ENCODE peak calls at places on chromosomes 4 and X, in ten cellular contexts. One of them, this sample, is unnamed.

GRCh38 chrX:137431693-137432488 is 134.0 kb upstream of the ZIC3 start:
- DNase-seq in ovary: no peak
- DNase-seq in brain microvascular endothelial cell: no peak
- DNase-seq in uterus: no peak
- DNase-seq in cardiac muscle cell: peak; percentile 38
- DNase-seq in fibroblast of lung: no peak
- DNase-seq in heart right ventricle: no peak
- DNase-seq in SK-N-SH: no peak
- DNase-seq in sigmoid colon: no peak
- DNase-seq in GM23248: no peak
- DNase-seq in this sample: no peak

GRCh38 chr4:145387079-145387478 is 94.6 kb upstream of the SMAD1 start:
- DNase-seq in heart right ventricle: no peak
- DNase-seq in brain microvascular endothelial cell: no peak
- DNase-seq in sigmoid colon: no peak
- DNase-seq in cardiac muscle cell: no peak
- DNase-seq in uterus: no peak
- DNase-seq in GM23248: no peak
- DNase-seq in ovary: no peak
- DNase-seq in SK-N-SH: no peak
- DNase-seq in fibroblast of lung: no peak
- DNase-seq in this sample: no peak

GRCh38 chr4:18390655-18391369 is 369.3 kb upstream of the LCORL start:
- DNase-seq in uterus: no peak
- DNase-seq in ovary: no peak
- DNase-seq in GM23248: peak; percentile 9
- DNase-seq in sigmoid colon: no peak
- DNase-seq in brain microvascular endothelial cell: no peak
- DNase-seq in fibroblast of lung: peak; percentile 6
- DNase-seq in SK-N-SH: no peak
- DNase-seq in heart right ventricle: no peak
- DNase-seq in cardiac muscle cell: no peak
- DNase-seq in this sample: no peak

GRCh38 chr4:120209706-120210105 is 143.1 kb upstream of the MAD2L1 start:
- DNase-seq in cardiac muscle cell: no peak
- DNase-seq in uterus: no peak
- DNase-seq in sigmoid colon: no peak
- DNase-seq in ovary: no peak
- DNase-seq in brain microvascular endothelial cell: no peak
- DNase-seq in heart right ventricle: no peak
- DNase-seq in GM23248: no peak
- DNase-seq in SK-N-SH: no peak
- DNase-seq in fibroblast of lung: no peak
- DNase-seq in this sample: no peak

GRCh38 chr4:54099287-54099958 is 540 bp upstream of the GSX2 start:
- DNase-seq in brain microvascular endothelial cell: no peak
- DNase-seq in sigmoid colon: no peak
- DNase-seq in heart right ventricle: no peak
- DNase-seq in cardiac muscle cell: no peak
- DNase-seq in fibroblast of lung: peak; percentile 67
- DNase-seq in SK-N-SH: no peak
- DNase-seq in GM23248: no peak
- DNase-seq in uterus: no peak
- DNase-seq in ovary: no peak
- DNase-seq in this sample: no peak

GRCh38 chrX:110293658-110294453 is 24.0 kb downstream of the AMMECR1 start:
- DNase-seq in heart right ventricle: no peak
- DNase-seq in sigmoid colon: no peak
- DNase-seq in brain microvascular endothelial cell: no peak
- DNase-seq in uterus: no peak
- DNase-seq in fibroblast of lung: no peak
- DNase-seq in GM23248: no peak
- DNase-seq in cardiac muscle cell: no peak
- DNase-seq in SK-N-SH: no peak
- DNase-seq in ovary: no peak
- DNase-seq in this sample: no peak

GRCh38 chr4:74772106-74772505 is 22.2 kb downstream of the BTC start:
- DNase-seq in GM23248: no peak
- DNase-seq in SK-N-SH: no peak
- DNase-seq in sigmoid colon: no peak
- DNase-seq in cardiac muscle cell: no peak
- DNase-seq in ovary: no peak
- DNase-seq in heart right ventricle: no peak
- DNase-seq in brain microvascular endothelial cell: no peak
- DNase-seq in uterus: no peak
- DNase-seq in fibroblast of lung: no peak
- DNase-seq in this sample: no peak

GRCh38 chr4:10747186-10747585 is 62.6 kb upstream of the CLNK start:
- DNase-seq in brain microvascular endothelial cell: no peak
- DNase-seq in heart right ventricle: no peak
- DNase-seq in ovary: no peak
- DNase-seq in SK-N-SH: no peak
- DNase-seq in GM23248: no peak
- DNase-seq in uterus: no peak
- DNase-seq in cardiac muscle cell: no peak
- DNase-seq in fibroblast of lung: no peak
- DNase-seq in sigmoid colon: no peak
- DNase-seq in this sample: no peak

GRCh38 chr4:126708716-126709115 is 924.0 kb upstream of the INTU start:
- DNase-seq in cardiac muscle cell: no peak
- DNase-seq in heart right ventricle: no peak
- DNase-seq in uterus: no peak
- DNase-seq in fibroblast of lung: no peak
- DNase-seq in ovary: no peak
- DNase-seq in brain microvascular endothelial cell: no peak
- DNase-seq in sigmoid colon: no peak
- DNase-seq in SK-N-SH: no peak
- DNase-seq in GM23248: no peak
- DNase-seq in this sample: no peak

GRCh38 chrX:48945517-48946348 is 11.7 kb downstream of the OTUD5 start:
- DNase-seq in heart right ventricle: peak; percentile 29
- DNase-seq in uterus: peak; percentile 35
- DNase-seq in cardiac muscle cell: peak; percentile 67
- DNase-seq in fibroblast of lung: peak; percentile 29
- DNase-seq in GM23248: peak; percentile 68
- DNase-seq in SK-N-SH: peak; percentile 75
- DNase-seq in ovary: peak; percentile 50
- DNase-seq in brain microvascular endothelial cell: peak; percentile 37
- DNase-seq in sigmoid colon: no peak
- DNase-seq in this sample: peak; percentile 66

GRCh38 chr4:125316781-125317525 is 2.2 kb downstream of the FAT4 start:
- DNase-seq in SK-N-SH: peak; percentile 66
- DNase-seq in heart right ventricle: peak; percentile 20
- DNase-seq in sigmoid colon: peak; percentile 76
- DNase-seq in uterus: peak; percentile 32
- DNase-seq in cardiac muscle cell: peak; percentile 41
- DNase-seq in brain microvascular endothelial cell: peak; percentile 23
- DNase-seq in GM23248: peak; percentile 74
- DNase-seq in ovary: peak; percentile 43
- DNase-seq in fibroblast of lung: peak; percentile 54
- DNase-seq in this sample: no peak

GRCh38 chr4:48767055-48767454 is 13.0 kb downstream of the FRYL start:
- DNase-seq in sigmoid colon: no peak
- DNase-seq in fibroblast of lung: no peak
- DNase-seq in cardiac muscle cell: no peak
- DNase-seq in uterus: no peak
- DNase-seq in heart right ventricle: no peak
- DNase-seq in SK-N-SH: no peak
- DNase-seq in GM23248: no peak
- DNase-seq in brain microvascular endothelial cell: no peak
- DNase-seq in ovary: no peak
- DNase-seq in this sample: no peak

GRCh38 chr4:39908284-39908683 is 69.4 kb downstream of the PDS5A start:
- DNase-seq in uterus: no peak
- DNase-seq in sigmoid colon: no peak
- DNase-seq in ovary: no peak
- DNase-seq in brain microvascular endothelial cell: no peak
- DNase-seq in heart right ventricle: no peak
- DNase-seq in SK-N-SH: no peak
- DNase-seq in fibroblast of lung: peak; percentile 33
- DNase-seq in GM23248: peak; percentile 7
- DNase-seq in cardiac muscle cell: no peak
- DNase-seq in this sample: no peak
- H3K36me3 ChIP-seq in uterus: no peaks in the 10 kb centered on the region
- H3K36me3 ChIP-seq in sigmoid colon: no peaks in the 10 kb centered on the region
- H3K36me3 ChIP-seq in ovary: no peaks in the 10 kb centered on the region
- H3K36me3 ChIP-seq in brain microvascular endothelial cell: peaks cover 11% of the 10 kb centered on the region
- H3K36me3 ChIP-seq in heart right ventricle: no peaks in the 10 kb centered on the region
- H3K36me3 ChIP-seq in SK-N-SH: peaks cover 33% of the 10 kb centered on the region
- H3K36me3 ChIP-seq in fibroblast of lung: peaks cover 2% of the 10 kb centered on the region
- H3K36me3 ChIP-seq in GM23248: peaks cover 36% of the 10 kb centered on the region
- H3K36me3 ChIP-seq in cardiac muscle cell: peaks cover 24% of the 10 kb centered on the region
- H3K36me3 ChIP-seq in this sample: peaks cover 17% of the 10 kb centered on the region

GRCh38 chr4:78647272-78647671 is 95.7 kb downstream of the ANXA3 start:
- DNase-seq in brain microvascular endothelial cell: no peak
- DNase-seq in ovary: no peak
- DNase-seq in sigmoid colon: no peak
- DNase-seq in cardiac muscle cell: no peak
- DNase-seq in SK-N-SH: no peak
- DNase-seq in heart right ventricle: no peak
- DNase-seq in GM23248: no peak
- DNase-seq in fibroblast of lung: no peak
- DNase-seq in uterus: no peak
- DNase-seq in this sample: no peak

GRCh38 chr4:78648639-78649363 is 97.2 kb downstream of the ANXA3 start:
- DNase-seq in cardiac muscle cell: no peak
- DNase-seq in sigmoid colon: no peak
- DNase-seq in heart right ventricle: no peak
- DNase-seq in uterus: no peak
- DNase-seq in fibroblast of lung: peak; percentile 28
- DNase-seq in ovary: no peak
- DNase-seq in GM23248: no peak
- DNase-seq in brain microvascular endothelial cell: no peak
- DNase-seq in SK-N-SH: no peak
- DNase-seq in this sample: no peak

GRCh38 chr4:78644744-78645330 is 93.3 kb downstream of the ANXA3 start:
- DNase-seq in uterus: peak; percentile 47
- DNase-seq in SK-N-SH: peak; percentile 57
- DNase-seq in sigmoid colon: peak; percentile 76
- DNase-seq in heart right ventricle: peak; percentile 74
- DNase-seq in GM23248: peak; percentile 94
- DNase-seq in fibroblast of lung: peak; percentile 84
- DNase-seq in cardiac muscle cell: peak; percentile 68
- DNase-seq in ovary: peak; percentile 35
- DNase-seq in brain microvascular endothelial cell: peak; percentile 86
- DNase-seq in this sample: peak; percentile 38

GRCh38 chr4:78644063-78644691 is 92.6 kb downstream of the ANXA3 start:
- DNase-seq in sigmoid colon: no peak
- DNase-seq in SK-N-SH: no peak
- DNase-seq in uterus: no peak
- DNase-seq in GM23248: no peak
- DNase-seq in fibroblast of lung: no peak
- DNase-seq in cardiac muscle cell: no peak
- DNase-seq in brain microvascular endothelial cell: no peak
- DNase-seq in heart right ventricle: no peak
- DNase-seq in ovary: no peak
- DNase-seq in this sample: no peak

DNA sequence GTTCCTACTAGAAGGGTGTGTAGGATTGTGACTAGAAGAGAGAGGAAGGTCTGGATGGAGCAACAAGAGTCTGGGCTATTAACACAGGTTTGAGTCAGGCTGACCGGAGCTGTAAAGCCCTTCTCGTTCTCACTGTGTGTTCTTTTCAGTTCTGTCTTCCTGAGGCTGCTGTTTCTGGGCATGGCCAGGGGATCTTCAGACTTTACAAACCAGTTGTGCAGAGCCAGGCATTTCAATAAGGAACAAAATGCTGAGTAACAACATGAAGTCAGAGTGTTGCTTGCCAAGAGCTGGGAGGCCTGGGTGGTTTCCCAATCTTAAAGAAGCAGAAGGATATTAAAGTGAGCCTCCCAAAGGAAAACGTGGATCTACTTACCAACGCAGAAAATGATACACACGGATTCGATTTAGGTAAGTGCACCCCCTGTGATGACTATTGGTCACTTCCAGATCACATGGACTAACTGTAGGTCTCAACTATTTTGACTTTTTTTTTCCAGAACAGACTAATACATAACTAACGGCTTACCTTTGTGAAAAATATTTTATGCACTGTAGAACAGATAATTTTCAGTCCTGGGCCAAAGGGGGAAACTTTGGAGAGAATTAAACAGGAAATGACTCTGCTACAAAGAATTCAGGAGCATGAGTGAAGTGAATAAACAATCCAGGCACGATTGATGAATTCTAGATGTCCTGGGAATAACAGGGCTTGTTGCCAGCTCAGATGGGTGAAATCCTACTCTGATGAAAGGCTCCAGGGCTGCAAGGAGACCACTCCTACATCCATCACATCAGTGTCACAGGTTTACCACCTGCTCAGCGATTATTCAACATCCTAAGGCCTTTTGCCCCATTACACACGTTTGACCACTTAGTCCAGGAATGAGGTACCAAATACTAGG is 94.5 kb downstream of the ANXA3 start:
- DNase-seq in fibroblast of lung: peak; percentile 95
- DNase-seq in brain microvascular endothelial cell: peak; percentile 83
- DNase-seq in SK-N-SH: no peak
- DNase-seq in sigmoid colon: peak; percentile 94
- DNase-seq in uterus: peak; percentile 75
- DNase-seq in ovary: peak; percentile 67
- DNase-seq in cardiac muscle cell: no peak
- DNase-seq in heart right ventricle: peak; percentile 77
- DNase-seq in GM23248: peak; percentile 95
- DNase-seq in this sample: no peak
- H3K4me3 ChIP-seq in fibroblast of lung: peak overlapping the region; percentile 48
- H3K4me3 ChIP-seq in brain microvascular endothelial cell: peak overlapping the region; percentile 10
- H3K4me3 ChIP-seq in SK-N-SH: peak overlapping the region; percentile 35
- H3K4me3 ChIP-seq in sigmoid colon: no peak overlapping the region
- H3K4me3 ChIP-seq in uterus: no peak overlapping the region
- H3K4me3 ChIP-seq in ovary: no peak overlapping the region
- H3K4me3 ChIP-seq in cardiac muscle cell: no peak overlapping the region
- H3K4me3 ChIP-seq in heart right ventricle: no peak overlapping the region
- H3K4me3 ChIP-seq in GM23248: peak overlapping the region; percentile 58
- H3K4me3 ChIP-seq in this sample: no peak overlapping the region

DNA sequence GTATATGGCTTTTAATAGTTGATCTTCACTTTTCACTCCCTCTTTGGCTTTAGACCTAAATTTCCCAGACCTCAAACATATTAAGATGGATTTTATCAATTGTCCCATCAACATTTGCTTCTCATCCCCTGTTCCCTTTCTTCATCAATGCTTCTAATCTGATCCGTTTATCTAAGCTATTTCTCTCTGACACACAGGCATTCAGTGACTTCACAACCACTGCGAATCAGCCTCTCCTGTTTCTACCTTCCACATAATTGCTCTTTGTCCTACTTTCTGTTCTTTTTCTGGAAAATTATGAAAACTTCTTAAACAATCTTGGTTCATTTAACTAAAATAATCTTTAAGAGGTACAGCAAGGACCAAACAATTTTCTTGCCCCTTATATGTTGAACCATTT is 115.2 kb downstream of the GLRA3 start:
- DNase-seq in ovary: no peak
- DNase-seq in heart right ventricle: no peak
- DNase-seq in SK-N-SH: no peak
- DNase-seq in fibroblast of lung: peak; percentile 17
- DNase-seq in sigmoid colon: no peak
- DNase-seq in cardiac muscle cell: no peak
- DNase-seq in brain microvascular endothelial cell: peak; percentile 20
- DNase-seq in GM23248: peak; percentile 13
- DNase-seq in uterus: no peak
- DNase-seq in this sample: no peak
- H3K27ac ChIP-seq in ovary: no peak overlapping the region
- H3K27ac ChIP-seq in heart right ventricle: no peak overlapping the region
- H3K27ac ChIP-seq in SK-N-SH: no peak overlapping the region
- H3K27ac ChIP-seq in fibroblast of lung: no peak overlapping the region
- H3K27ac ChIP-seq in sigmoid colon: no peak overlapping the region
- H3K27ac ChIP-seq in cardiac muscle cell: no peak overlapping the region
- H3K27ac ChIP-seq in brain microvascular endothelial cell: no peak overlapping the region
- H3K27ac ChIP-seq in GM23248: no peak overlapping the region
- H3K27ac ChIP-seq in uterus: peak overlapping the region; percentile 0
- H3K27ac ChIP-seq in this sample: no peak overlapping the region

GRCh38 chr4:30776451-30776850 is 56.3 kb downstream of the PCDH7 start:
- DNase-seq in sigmoid colon: no peak
- DNase-seq in uterus: no peak
- DNase-seq in brain microvascular endothelial cell: no peak
- DNase-seq in GM23248: no peak
- DNase-seq in fibroblast of lung: no peak
- DNase-seq in ovary: no peak
- DNase-seq in cardiac muscle cell: no peak
- DNase-seq in SK-N-SH: no peak
- DNase-seq in heart right ventricle: no peak
- DNase-seq in this sample: no peak
- H3K36me3 ChIP-seq in sigmoid colon: no peaks in the 10 kb centered on the region
- H3K36me3 ChIP-seq in uterus: no peaks in the 10 kb centered on the region
- H3K36me3 ChIP-seq in brain microvascular endothelial cell: no peaks in the 10 kb centered on the region
- H3K36me3 ChIP-seq in GM23248: no peaks in the 10 kb centered on the region
- H3K36me3 ChIP-seq in fibroblast of lung: no peaks in the 10 kb centered on the region
- H3K36me3 ChIP-seq in ovary: no peaks in the 10 kb centered on the region
- H3K36me3 ChIP-seq in cardiac muscle cell: no peaks in the 10 kb centered on the region
- H3K36me3 ChIP-seq in SK-N-SH: no peaks in the 10 kb centered on the region
- H3K36me3 ChIP-seq in heart right ventricle: no peaks in the 10 kb centered on the region
- H3K36me3 ChIP-seq in this sample: no peaks in the 10 kb centered on the region